ENCODE peak calls at places on chromosomes 3 and 15, in eight cellular contexts. J is body of pancreas; K is NCI-H2171; N is activated CD4-positive, alpha-beta T cell treated with anti-CD3 and anti-CD28 coated beads for 24 hours; T is lung; L is astrocyte; Q is mucosa of descending colon; S is C1 segment of cervical spinal cord. A is an unnamed sample.

GRCh38 chr3:37885831-37886230 is 24.2 kb downstream of the CTDSPL start:
- DNase-seq in J (no peak), K (no peak), N (no peak), T (no peak), L (no peak), Q (no peak), S (no peak), A (no peak)

GRCh38 chr15:65334586-65335231 is 30.2 kb downstream of the RNU5B-1 start:
- DNase-seq in J (no peak), K (no peak), N (no peak), T (no peak), L (no peak), Q (no peak), S (no peak), A (no peak)

GRCh38 chr15:98894312-98894711 is 113.3 kb downstream of the PGPEP1L start:
- DNase-seq in J (no peak), K (no peak), N (no peak), T (no peak), L (no peak), Q (no peak), S (no peak), A (no peak)

GRCh38 chr15:101037090-101037830 is 118.1 kb downstream of the LRRK1 start:
- DNase-seq in J (no peak), K (no peak), N (no peak), T (no peak), L (no peak), Q (no peak), S (no peak), A (peak)

GRCh38 chr3:115943579-115943978 is 320.3 kb downstream of the GAP43 start:
- DNase-seq in J (no peak), K (no peak), N (no peak), T (no peak), L (no peak), Q (no peak), S (no peak), A (no peak)

GRCh38 chr3:143358793-143359491 is 239.4 kb downstream of the CHST2 start:
- DNase-seq in J (no peak), K (no peak), N (no peak), T (no peak), L (no peak), Q (no peak), S (no peak), A (no peak)

GRCh38 chr15:63466378-63467192 is 37.8 kb upstream of the USP3 start:
- DNase-seq in J (peak), K (peak), N (peak), T (no peak), L (peak), Q (peak), S (no peak), A (no peak)

GRCh38 chr15:80967451-80967850 is 22.2 kb downstream of the MESD start:
- DNase-seq in J (no peak), K (no peak), N (no peak), T (no peak), L (peak), Q (no peak), S (no peak), A (peak)

GRCh38 chr3:31922962-31923361 is 58.1 kb downstream of the OSBPL10 start:
- DNase-seq in J (no peak), K (no peak), N (no peak), T (no peak), L (no peak), Q (peak), S (no peak), A (no peak)

GRCh38 chr3:126656376-126657134 is 1.6 kb upstream of the TXNRD3 start:
- DNase-seq in J (no peak), K (no peak), N (no peak), T (no peak), L (no peak), Q (no peak), S (no peak), A (no peak)

GRCh38 chr15:72800819-72801481 is 17.4 kb upstream of the ADPGK start:
- DNase-seq in J (no peak), K (no peak), N (no peak), T (no peak), L (no peak), Q (no peak), S (no peak), A (peak)

GRCh38 chr3:70000028-70000410 is 486 bp downstream of the SAMMSON start:
- DNase-seq in J (no peak), K (no peak), N (no peak), T (no peak), L (no peak), Q (no peak), S (peak), A (no peak)

GRCh38 chr15:57947781-57948180 is 117.7 kb downstream of the ALDH1A2 start:
- DNase-seq in J (no peak), K (no peak), N (no peak), T (no peak), L (no peak), Q (no peak), S (no peak), A (no peak)

GRCh38 chr3:8470801-8471200 is 30.8 kb upstream of the LMCD1 start:
- DNase-seq in J (no peak), K (no peak), N (no peak), T (no peak), L (peak), Q (no peak), S (no peak), A (no peak)

GRCh38 chr15:52658955-52659354 is 20.2 kb downstream of the ATOSA start:
- DNase-seq in J (no peak), K (no peak), N (no peak), T (no peak), L (no peak), Q (no peak), S (no peak), A (no peak)

GRCh38 chr15:33132722-33133345 is 61.7 kb downstream of the FMN1 start:
- DNase-seq in J (peak), K (peak), N (no peak), T (peak), L (peak), Q (peak), S (no peak), A (peak)

GRCh38 chr3:13708871-13709595 is 160.1 kb downstream of the FBLN2 start:
- DNase-seq in J (no peak), K (no peak), N (no peak), T (peak), L (no peak), Q (no peak), S (no peak), A (peak)

GRCh38 chr15:88932271-88932874 is 19.2 kb upstream of the MFGE8 start:
- DNase-seq in J (no peak), K (no peak), N (no peak), T (no peak), L (peak), Q (no peak), S (peak), A (no peak)

GRCh38 chr3:66553714-66554113 is 52.9 kb upstream of the LRIG1 start:
- DNase-seq in J (no peak), K (no peak), N (no peak), T (no peak), L (no peak), Q (no peak), S (no peak), A (no peak)

GRCh38 chr3:177744873-177745646 is 547.8 kb upstream of the TBL1XR1 start:
- DNase-seq in J (no peak), K (no peak), N (no peak), T (peak), L (peak), Q (no peak), S (no peak), A (peak)

GRCh38 chr3:104388624-104389023 is 978.1 kb upstream of the ALCAM start:
- DNase-seq in J (no peak), K (no peak), N (no peak), T (no peak), L (peak), Q (no peak), S (no peak), A (no peak)

GRCh38 chr3:59306436-59306835 is 256.6 kb upstream of the CFAP20DC start:
- DNase-seq in J (no peak), K (no peak), N (no peak), T (no peak), L (no peak), Q (no peak), S (no peak), A (no peak)

GRCh38 chr3:124780767-124781485 is 50.7 kb downstream of the UMPS start:
- DNase-seq in J (peak), K (no peak), N (no peak), T (no peak), L (peak), Q (peak), S (peak), A (peak)

GRCh38 chr3:126454799-126455198 is 20.9 kb downstream of the ZXDC start:
- DNase-seq in J (no peak), K (no peak), N (no peak), T (no peak), L (no peak), Q (no peak), S (no peak), A (no peak)

GRCh38 chr3:52429779-52430415 is 15.0 kb downstream of the SEMA3G start:
- DNase-seq in J (no peak), K (no peak), N (no peak), T (no peak), L (peak), Q (no peak), S (no peak), A (peak)

GRCh38 chr3:7764091-7764490 is 737.5 kb upstream of the LMCD1 start:
- DNase-seq in J (no peak), K (no peak), N (no peak), T (no peak), L (no peak), Q (no peak), S (no peak), A (no peak)

GRCh38 chr3:127728417-127728816 is 55.7 kb downstream of the ABTB1 start:
- DNase-seq in J (no peak), K (peak), N (no peak), T (no peak), L (no peak), Q (no peak), S (no peak), A (no peak)